ENCODE peak calls at places on chromosomes 11 and 22, in ten cellular contexts. E is endothelial cell, B is astrocyte of the cerebellum, O is activated B cell treated with CpG ODN at 0.5 μM for 24 hours, X is mucosa of descending colon, S is A673, T is esophagus muscularis mucosa, W is fibroblast of pulmonary artery, D is brain microvascular endothelial cell, U is epithelial cell of esophagus. A is an unnamed sample.

GRCh38 chr11:118277312-118277711 is 13.2 kb upstream of the MPZL2 start:
- DNase-seq in E (no peak), B (no peak), O (no peak), X (no peak), S (no peak), T (peak), W (peak), D (no peak), U (peak), A (no peak)

GRCh38 chr22:21029486-21030025 is 2.8 kb downstream of the SLC7A4 start:
- DNase-seq in E (no peak), B (no peak), O (no peak), X (no peak), S (no peak), T (no peak), W (no peak), D (no peak), U (no peak), A (no peak)

GRCh38 chr11:7671347-7671746 is 2.0 kb downstream of the CYB5R2 start:
- DNase-seq in E (no peak), B (no peak), O (no peak), X (no peak), S (no peak), T (no peak), W (no peak), D (no peak), U (peak), A (no peak)

GRCh38 chr11:69213315-69213714 is 57.6 kb downstream of the SMIM38 start:
- DNase-seq in E (no peak), B (no peak), O (peak), X (no peak), S (no peak), T (no peak), W (no peak), D (no peak), U (no peak), A (no peak)

GRCh38 chr11:12502950-12503579 is 125.7 kb downstream of the PARVA start:
- DNase-seq in E (no peak), B (no peak), O (no peak), X (no peak), S (no peak), T (no peak), W (peak), D (peak), U (no peak), A (no peak)

GRCh38 chr11:6201486-6201885 is 2.5 kb downstream of the OR52W1 start:
- DNase-seq in E (no peak), B (no peak), O (no peak), X (no peak), S (no peak), T (no peak), W (no peak), D (no peak), U (peak), A (peak)

GRCh38 chr11:6474806-6475500 is 1.2 kb upstream of the TRIM3 start:
- DNase-seq in E (no peak), B (no peak), O (no peak), X (no peak), S (no peak), T (no peak), W (no peak), D (no peak), U (no peak), A (no peak)

GRCh38 chr11:119728226-119728626 is 774 bp downstream of the NECTIN1 start:
- DNase-seq in E (no peak), B (no peak), O (no peak), X (peak), S (no peak), T (no peak), W (peak), D (no peak), U (no peak), A (no peak)

GRCh38 chr22:39995346-39996252 is 845 bp downstream of the FAM83F start:
- DNase-seq in E (no peak), B (no peak), O (no peak), X (peak), S (no peak), T (no peak), W (no peak), D (no peak), U (peak), A (no peak)

GRCh38 chr22:48803993-48804810 is 1023.5 kb downstream of the BRD1 start:
- DNase-seq in E (no peak), B (no peak), O (no peak), X (no peak), S (no peak), T (no peak), W (no peak), D (no peak), U (no peak), A (no peak)

GRCh38 chr22:22941831-22942510 is 54.4 kb downstream of the IGLL5 start:
- DNase-seq in E (no peak), B (no peak), O (peak), X (no peak), S (no peak), T (peak), W (no peak), D (no peak), U (no peak), A (no peak)

GRCh38 chr11:16012125-16012751 is 344.1 kb downstream of the SOX6 start:
- DNase-seq in E (no peak), B (no peak), O (no peak), X (no peak), S (no peak), T (no peak), W (no peak), D (peak), U (no peak), A (no peak)

GRCh38 chr11:25981998-25982397 is 349.9 kb upstream of the ANO3 start:
- DNase-seq in E (peak), B (peak), O (no peak), X (no peak), S (peak), T (no peak), W (peak), D (peak), U (peak), A (peak)

GRCh38 chr11:118620529-118621070 is 13.2 kb downstream of the PHLDB1 start:
- DNase-seq in E (no peak), B (no peak), O (no peak), X (no peak), S (no peak), T (no peak), W (peak), D (no peak), U (no peak), A (no peak)

GRCh38 chr11:78525720-78526119 is 48.9 kb downstream of the NARS2 start:
- DNase-seq in E (no peak), B (no peak), O (no peak), X (no peak), S (no peak), T (no peak), W (no peak), D (no peak), U (no peak), A (no peak)

GRCh38 chr11:2928605-2929510 is at the start of gene PHLDA2:
- DNase-seq in E (peak), B (no peak), O (no peak), X (peak), S (peak), T (no peak), W (peak), D (peak), U (peak), A (no peak)
- TF ChIP-seq CTCF in E (no peak), B (no peak), O (no peak), X (no peak), S (no peak), T (peak), W (no peak), D (no peak), U (no peak), A (no peak)

DNA sequence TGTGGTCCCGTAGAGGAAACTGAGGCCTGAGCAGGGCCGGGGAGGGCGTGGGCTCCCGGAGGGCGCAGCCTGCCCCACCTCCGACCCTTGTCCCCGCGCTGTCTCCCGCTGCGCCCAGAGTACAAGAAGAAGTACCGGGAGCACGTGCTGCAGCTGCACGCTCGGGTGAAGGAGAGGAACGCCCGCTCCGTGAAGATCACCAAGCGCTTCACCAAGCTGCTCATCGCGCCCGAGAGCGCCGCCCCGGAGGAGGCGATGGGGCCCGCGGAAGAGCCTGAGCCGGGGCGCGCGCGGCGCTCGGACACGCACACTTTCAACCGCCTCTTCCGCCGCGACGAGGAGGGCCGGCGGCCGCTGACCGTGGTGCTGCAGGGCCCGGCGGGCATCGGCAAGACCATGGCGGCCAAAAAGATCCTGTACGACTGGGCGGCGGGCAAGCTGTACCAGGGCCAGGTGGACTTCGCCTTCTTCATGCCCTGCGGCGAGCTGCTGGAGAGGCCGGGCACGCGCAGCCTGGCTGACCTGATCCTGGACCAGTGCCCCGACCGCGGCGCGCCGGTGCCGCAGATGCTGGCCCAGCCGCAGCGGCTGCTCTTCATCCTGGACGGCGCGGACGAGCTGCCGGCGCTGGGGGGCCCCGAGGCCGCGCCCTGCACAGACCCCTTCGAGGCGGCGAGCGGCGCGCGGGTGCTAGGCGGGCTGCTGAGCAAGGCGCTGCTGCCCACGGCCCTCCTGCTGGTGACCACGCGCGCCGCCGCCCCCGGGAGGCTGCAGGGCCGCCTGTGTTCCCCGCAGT is 2.0 kb downstream of the NLRP6 start:
- DNase-seq in E (peak), B (no peak), O (peak), X (peak), S (no peak), T (no peak), W (peak), D (no peak), U (peak), A (no peak)
- TF ChIP-seq CTCF in E (no peak), B (no peak), O (no peak), X (no peak), S (peak), T (no peak), W (no peak), D (no peak), U (no peak), A (no peak)

GRCh38 chr11:2208691-2209369 is 37.2 kb upstream of the TH start:
- DNase-seq in E (no peak), B (no peak), O (no peak), X (peak), S (no peak), T (no peak), W (no peak), D (no peak), U (peak), A (no peak)
- TF ChIP-seq CTCF in E (no peak), B (no peak), O (no peak), X (no peak), S (no peak), T (no peak), W (no peak), D (peak), U (peak), A (no peak)

GRCh38 chr11:124543554-124543953 is at the start of gene OR8B12:
- DNase-seq in E (no peak), B (no peak), O (no peak), X (no peak), S (no peak), T (no peak), W (no peak), D (no peak), U (no peak), A (no peak)
- TF ChIP-seq CTCF in E (no peak), B (no peak), O (no peak), X (no peak), S (no peak), T (no peak), W (no peak), D (no peak), U (no peak), A (no peak)

DNA sequence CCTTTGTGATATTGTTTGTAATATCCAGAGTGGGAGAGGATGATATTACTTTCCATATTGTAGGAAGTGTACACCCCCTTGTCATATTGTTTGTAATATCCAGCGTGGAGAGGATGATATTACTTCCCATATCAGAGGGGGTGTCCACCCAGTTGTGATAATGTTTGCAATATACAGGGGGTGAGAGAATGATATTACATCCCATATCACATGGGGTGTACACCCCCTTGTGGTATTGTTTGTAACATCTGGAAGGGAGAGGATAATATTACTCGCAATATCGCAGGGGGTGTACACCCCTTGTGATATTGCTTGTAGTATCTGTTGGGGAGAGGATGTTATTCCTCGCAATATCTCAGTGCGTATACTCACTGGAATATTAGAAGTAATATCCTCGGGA is 61.5 kb downstream of the PRSS23 start:
- DNase-seq in E (no peak), B (no peak), O (no peak), X (no peak), S (peak), T (no peak), W (no peak), D (no peak), U (no peak), A (no peak)
- TF ChIP-seq CTCF in E (no peak), B (no peak), O (no peak), X (no peak), S (no peak), T (no peak), W (no peak), D (peak), U (no peak), A (no peak)

DNA sequence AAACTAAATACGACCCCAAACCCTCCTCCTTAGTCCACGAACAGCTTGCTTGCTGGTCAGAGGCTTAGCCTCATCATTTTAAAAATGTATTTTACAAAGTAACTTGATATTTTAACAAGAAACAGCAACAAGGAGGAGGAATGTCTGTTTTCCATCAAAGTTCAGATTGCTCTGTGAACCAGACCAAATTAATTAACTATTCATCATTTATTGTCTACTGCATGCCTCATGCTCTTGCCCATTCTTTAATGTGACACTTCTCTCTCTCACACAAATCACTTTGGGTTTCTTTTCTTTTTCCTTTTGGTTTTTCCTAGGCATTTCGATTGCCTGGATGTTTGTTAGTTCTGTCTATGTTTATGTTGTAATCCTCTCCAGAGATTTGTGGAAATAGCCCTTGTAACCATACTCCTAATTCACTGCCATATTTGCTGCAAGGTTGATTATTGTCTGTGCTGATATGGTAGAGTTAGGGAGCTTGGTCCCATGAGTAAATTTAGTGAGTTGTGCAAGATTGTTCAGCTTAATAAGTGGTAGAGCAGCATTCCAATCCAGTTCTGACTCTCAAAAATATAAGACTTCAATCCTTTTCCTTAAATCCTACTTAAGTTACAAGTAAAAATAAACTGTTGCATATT is 8.5 kb upstream of the ARHGAP20 start:
- DNase-seq in E (no peak), B (no peak), O (no peak), X (no peak), S (no peak), T (no peak), W (no peak), D (no peak), U (peak), A (no peak)
- TF ChIP-seq CTCF in E (no peak), B (no peak), O (no peak), X (no peak), S (no peak), T (no peak), W (no peak), D (no peak), U (no peak), A (no peak)